ENCODE peak calls at places on chromosome 19, in five cellular contexts. C, N, X, W and U are unnamed samples.

GRCh38 chr19:30587869-30588268 is 215.7 kb downstream of the ZNF536 start:
- DNase-seq in C (no peak), N (no peak), X (no peak), W (no peak), U (no peak)

GRCh38 chr19:4972509-4973230 is 3.8 kb downstream of the KDM4B start:
- DNase-seq in C (no peak), N (no peak), X (no peak), W (peak; percentile 74), U (no peak)

GRCh38 chr19:58033741-58034475 is at the start of gene ZSCAN1:
- DNase-seq in C (peak; percentile 96), N (no peak), X (peak; percentile 81), W (no peak), U (no peak)

GRCh38 chr19:18663940-18664530 is 19.4 kb upstream of the CRTC1 start:
- DNase-seq in C (no peak), N (no peak), X (no peak), W (no peak), U (no peak)

GRCh38 chr19:4518345-4519171 is at the start of gene PLIN4:
- DNase-seq in C (peak; percentile 54), N (no peak), X (no peak), W (peak; percentile 66), U (no peak)

GRCh38 chr19:46963093-46963734 is 56.4 kb upstream of the NPAS1 start:
- DNase-seq in C (no peak), N (no peak), X (no peak), W (no peak), U (no peak)

GRCh38 chr19:47310819-47311218 is 1.2 kb downstream of the C5AR1 start:
- DNase-seq in C (no peak), N (no peak), X (no peak), W (peak; percentile 36), U (no peak)

GRCh38 chr19:7520131-7521051 is 2.0 kb upstream of the MCOLN1 start:
- DNase-seq in C (no peak), N (no peak), X (no peak), W (no peak), U (no peak)

GRCh38 chr19:19385900-19386339 is 19.6 kb upstream of the GATAD2A start:
- DNase-seq in C (peak; percentile 74), N (no peak), X (no peak), W (no peak), U (no peak)

GRCh38 chr19:38020331-38020730 is 113.3 kb downstream of the SIPA1L3 start:
- DNase-seq in C (no peak), N (no peak), X (no peak), W (no peak), U (no peak)

GRCh38 chr19:58128041-58128685 is 22.4 kb downstream of the ZNF329 start:
- DNase-seq in C (no peak), N (no peak), X (no peak), W (no peak), U (no peak)

GRCh38 chr19:47660435-47660832 is 51.5 kb downstream of the BICRA start:
- DNase-seq in C (no peak), N (no peak), X (no peak), W (peak; percentile 87), U (no peak)

GRCh38 chr19:35317464-35318043 is 11.4 kb upstream of the CD22 start:
- DNase-seq in C (no peak), N (no peak), X (no peak), W (peak; percentile 39), U (no peak)

GRCh38 chr19:38742906-38743305 is 1.4 kb downstream of the CAPN12 start:
- DNase-seq in C (no peak), N (no peak), X (no peak), W (no peak), U (no peak)

GRCh38 chr19:47406711-47407416 is 12.5 kb downstream of the MEIS3 start:
- DNase-seq in C (peak; percentile 88), N (no peak), X (no peak), W (no peak), U (peak; percentile 45)

GRCh38 chr19:8360196-8360595 is 3.8 kb upstream of the ANGPTL4 start:
- DNase-seq in C (no peak), N (no peak), X (no peak), W (no peak), U (no peak)

GRCh38 chr19:32816555-32817099 is 52.9 kb downstream of the SLC7A9 start:
- DNase-seq in C (no peak), N (no peak), X (peak; percentile 46), W (no peak), U (no peak)

GRCh38 chr19:32818536-32818935 is 51.0 kb downstream of the SLC7A9 start:
- DNase-seq in C (no peak), N (no peak), X (no peak), W (no peak), U (no peak)

GRCh38 chr19:32819415-32820400 is 49.9 kb downstream of the SLC7A9 start:
- DNase-seq in C (no peak), N (no peak), X (no peak), W (no peak), U (no peak)

GRCh38 chr19:32817913-32818476 is 51.6 kb downstream of the SLC7A9 start:
- DNase-seq in C (no peak), N (no peak), X (no peak), W (no peak), U (no peak)

DNA sequence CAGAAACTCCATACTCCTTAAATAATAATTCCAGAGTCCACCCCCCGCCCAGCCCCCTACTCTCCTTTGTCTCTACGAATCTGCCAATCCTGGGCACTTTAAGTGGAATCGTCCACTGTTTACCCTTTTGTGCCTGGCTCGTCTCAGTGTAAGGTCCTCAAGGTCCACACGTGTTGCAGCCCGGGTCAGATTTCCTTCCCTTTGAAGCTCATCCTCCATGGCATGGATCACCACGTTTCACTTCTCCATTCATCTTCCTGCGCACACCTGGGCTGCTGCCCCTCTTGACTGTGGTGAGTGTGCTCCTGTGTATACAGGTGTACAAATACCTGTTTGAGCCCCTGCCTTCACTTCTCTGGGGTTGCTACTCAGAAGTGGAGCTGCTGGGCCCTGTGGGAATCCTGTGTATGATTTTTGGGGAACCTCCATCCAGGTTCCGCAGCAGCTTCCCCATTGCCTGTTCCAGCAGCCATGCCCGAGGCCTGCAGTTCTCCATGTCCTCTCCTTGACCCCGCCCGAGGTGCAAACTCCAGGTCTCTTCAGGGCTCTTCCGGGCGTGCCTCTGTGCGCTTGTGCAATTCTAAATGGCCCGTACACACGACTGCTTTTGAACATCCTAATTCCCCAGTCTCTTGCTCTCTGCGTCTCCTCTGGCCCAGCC is 52.2 kb downstream of the SLC7A9 start:
- DNase-seq in C (no peak), N (no peak), X (no peak), W (peak; percentile 59), U (no peak)
- TF ChIP-seq SUZ12 in C (no peak), N (no peak), X (no peak), W (no peak), U (no peak)

DNA sequence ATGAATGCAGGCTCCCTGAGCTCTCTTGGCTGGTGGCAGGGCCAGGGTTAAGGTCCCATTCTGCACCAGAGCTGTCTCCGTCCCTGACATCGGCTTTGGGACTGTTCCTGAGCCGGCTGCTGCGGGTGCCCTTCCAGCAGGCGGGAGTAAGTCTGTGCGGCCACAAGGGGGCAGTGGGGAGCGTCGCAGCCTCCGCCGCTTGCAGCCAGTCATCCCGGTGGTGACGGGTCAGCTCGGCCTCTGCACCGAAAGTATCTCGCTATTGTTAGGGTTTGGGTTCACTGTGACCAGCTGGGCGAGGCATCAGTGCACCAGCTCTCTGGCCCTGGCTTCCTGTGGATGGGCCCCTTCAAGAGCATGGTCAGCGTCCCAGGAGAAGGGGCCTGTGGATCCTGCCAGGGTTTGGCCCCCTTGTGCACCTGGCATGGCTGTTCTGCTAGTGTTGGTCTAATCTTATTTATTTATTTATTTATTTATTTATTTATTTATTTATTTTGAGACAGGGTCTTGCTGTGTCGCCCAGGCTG is 15.1 kb downstream of the NDUFB7 start:
- DNase-seq in C (peak; percentile 90), N (no peak), X (peak; percentile 83), W (peak; percentile 61), U (peak; percentile 86)
- TF ChIP-seq SUZ12 in C (no peak), N (no peak), X (no peak), W (no peak), U (no peak)

GRCh38 chr19:53824134-53824611 is at the start of gene NLRP12:
- DNase-seq in C (no peak), N (no peak), X (no peak), W (no peak), U (no peak)
- TF ChIP-seq SUZ12 in C (no peak), N (no peak), X (no peak), W (no peak), U (no peak)

GRCh38 chr19:525029-525428 is 6.5 kb upstream of the CDC34 start:
- DNase-seq in C (no peak), N (no peak), X (no peak), W (no peak), U (no peak)

GRCh38 chr19:524062-524674 is 7.4 kb upstream of the CDC34 start:
- DNase-seq in C (no peak), N (no peak), X (no peak), W (peak; percentile 80), U (no peak)

GRCh38 chr19:519449-519865 is 12.1 kb upstream of the CDC34 start:
- DNase-seq in C (no peak), N (no peak), X (no peak), W (no peak), U (no peak)

GRCh38 chr19:525857-526419 is 5.6 kb upstream of the CDC34 start:
- DNase-seq in C (no peak), N (no peak), X (no peak), W (no peak), U (no peak)

DNA sequence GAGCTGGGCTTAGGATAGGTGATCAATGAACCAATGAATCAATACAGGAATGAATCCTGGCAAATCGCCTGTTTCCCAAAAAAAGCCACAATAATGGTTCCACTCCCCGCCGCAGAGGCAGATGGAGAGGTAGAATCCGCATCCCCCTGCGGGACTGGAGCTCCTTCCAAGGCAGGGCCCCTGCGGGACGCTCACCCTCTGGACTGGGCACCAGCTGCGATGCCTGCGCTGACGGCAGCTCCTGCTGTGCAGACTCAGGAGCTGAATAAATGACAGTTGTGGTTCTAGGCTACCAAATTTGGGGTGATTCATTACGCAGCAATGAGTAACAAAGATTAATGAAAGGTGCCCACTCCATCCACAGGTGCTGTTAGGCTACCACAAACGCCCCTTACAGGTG is 8.8 kb upstream of the CDC34 start:
- DNase-seq in C (no peak), N (no peak), X (no peak), W (no peak), U (no peak)
- TF ChIP-seq SUZ12 in C (no peak), N (no peak), X (no peak), W (no peak), U (no peak)

DNA sequence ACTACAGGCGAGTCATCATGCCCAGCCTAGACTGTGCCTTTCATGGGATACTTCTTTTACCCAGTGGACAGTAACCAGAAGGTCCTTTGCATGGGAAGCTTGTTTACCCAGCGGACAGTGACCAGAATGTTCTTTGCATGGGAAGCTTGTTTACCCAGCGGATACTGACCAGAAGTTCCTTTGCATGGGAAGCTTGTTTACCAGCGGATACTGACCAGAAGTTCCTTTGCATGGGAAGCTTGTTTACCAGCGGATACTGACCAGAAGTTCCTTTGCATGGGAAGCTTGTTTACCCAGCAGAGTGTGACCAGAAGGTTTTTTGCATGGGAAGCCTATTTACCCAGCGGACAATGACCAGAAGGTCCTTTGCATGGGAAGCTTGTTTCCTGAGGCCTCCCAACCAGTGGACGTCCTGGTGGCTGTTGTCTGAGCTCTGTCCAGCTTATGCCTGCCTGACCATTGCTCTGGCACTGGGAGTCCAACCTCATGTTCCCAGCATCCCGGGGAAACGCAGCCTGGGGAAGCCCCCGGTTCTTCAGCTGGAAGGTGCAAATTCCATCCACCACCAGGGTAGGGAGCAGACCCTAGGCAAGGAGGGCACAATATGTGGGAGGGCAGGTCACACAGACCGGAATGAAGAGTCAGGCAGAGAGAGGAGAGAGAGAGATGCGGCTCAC is 41.6 kb upstream of the PDCD5 start:
- DNase-seq in C (no peak), N (no peak), X (no peak), W (peak; percentile 63), U (no peak)
- TF ChIP-seq SUZ12 in C (no peak), N (no peak), X (no peak), W (no peak), U (no peak)